ENCODE peak calls at places on chromosome 1, in six cellular contexts. R is breast epithelium; I is AG08395; E is transverse colon; M is stimulated activated CD4-positive, alpha-beta T cell treated with anti-CD3 and anti-CD28 coated beads, Interleukin-2, amount 100 ng/mL, for 4 hours; U is mucosa of gallbladder. J is an unnamed sample.

GRCh38 chr1:233723387-233723786 is 109.5 kb downstream of the KCNK1 start:
- DNase-seq in E (no peak), M (no peak), R (no peak), U (no peak), I (no peak), J (no peak)

GRCh38 chr1:78176448-78176847 is 130.7 kb downstream of the GIPC2 start:
- DNase-seq in R (no peak), E (peak; percentile 57), U (no peak), M (no peak), I (peak; percentile 75), J (no peak)

GRCh38 chr1:49251385-49251784 is 474.7 kb upstream of the BEND5 start:
- DNase-seq in I (no peak), E (no peak), M (no peak), R (no peak), U (no peak), J (no peak)

GRCh38 chr1:169129109-169129789 is 22.8 kb downstream of the ATP1B1 start:
- DNase-seq in M (no peak), E (no peak), R (no peak), U (no peak), I (no peak), J (no peak)

GRCh38 chr1:14392887-14393365 is 205.6 kb upstream of the KAZN start:
- DNase-seq in E (no peak), M (no peak), U (no peak), I (no peak), R (no peak), J (no peak)

GRCh38 chr1:7938070-7938469 is 2.6 kb downstream of the TNFRSF9 start:
- DNase-seq in M (no peak), R (no peak), E (no peak), I (no peak), U (no peak), J (no peak)

GRCh38 chr1:183622884-183623785 is 12.4 kb downstream of the ARPC5 start:
- DNase-seq in U (peak; percentile 67), R (no peak), I (peak; percentile 32), E (peak; percentile 61), M (peak; percentile 35), J (peak; percentile 42)

GRCh38 chr1:12546771-12547585 is 71.0 kb downstream of the DHRS3 start:
- DNase-seq in I (no peak), R (no peak), U (no peak), M (no peak), E (peak; percentile 13), J (no peak)

GRCh38 chr1:207241164-207241934 is 80.1 kb upstream of the CD55 start:
- DNase-seq in E (no peak), R (no peak), I (no peak), M (no peak), U (no peak), J (no peak)

GRCh38 chr1:13760921-13761320 is 60.9 kb downstream of the PRDM2 start:
- DNase-seq in I (no peak), R (peak; percentile 31), E (no peak), M (no peak), U (no peak), J (no peak)

GRCh38 chr1:64240209-64240608 is 36.8 kb downstream of the UBE2U start:
- DNase-seq in R (no peak), U (no peak), M (no peak), E (no peak), I (peak; percentile 11), J (no peak)

GRCh38 chr1:208043690-208044089 is 132.8 kb upstream of the CD34 start:
- DNase-seq in U (no peak), E (no peak), I (no peak), R (peak; percentile 74), M (no peak), J (no peak)

GRCh38 chr1:212561501-212561931 is 47.0 kb upstream of the ATF3 start:
- DNase-seq in I (peak; percentile 67), U (no peak), M (no peak), E (no peak), R (no peak), J (no peak)

GRCh38 chr1:200211157-200211556 is 183.6 kb downstream of the NR5A2 start:
- DNase-seq in U (no peak), R (no peak), I (no peak), M (no peak), E (no peak), J (no peak)

GRCh38 chr1:167916766-167917511 is 3.0 kb upstream of the ADCY10 start:
- DNase-seq in E (no peak), I (no peak), R (no peak), U (peak; percentile 29), M (no peak), J (no peak)

GRCh38 chr1:51850420-51851297 is 27.9 kb downstream of the NRDC start:
- DNase-seq in U (no peak), M (no peak), R (no peak), I (no peak), E (no peak), J (no peak)

GRCh38 chr1:238606896-238607295 is 716.2 kb upstream of the ZP4 start:
- DNase-seq in I (no peak), U (no peak), M (no peak), E (no peak), R (no peak), J (no peak)